ENCODE peak calls at places on chromosomes 12 and 14, in four cellular contexts. D is lower lobe of right lung, T is heart left ventricle, X is right lobe of liver. W is an unnamed sample.

GRCh38 chr12:70367268-70368141 is 1.4 kb downstream of the KCNMB4 start:
- DNase-seq in D (no peak), T (no peak), X (no peak), W (no peak)

GRCh38 chr12:4024701-4025419 is 151.7 kb upstream of the PARP11 start:
- DNase-seq in D (no peak), T (no peak), X (no peak), W (no peak)

GRCh38 chr12:68180792-68181744 is 21.5 kb upstream of the IFNG start:
- DNase-seq in D (no peak), T (no peak), X (no peak), W (no peak)

GRCh38 chr12:55707841-55708694 is at the start of gene ITGA7:
- DNase-seq in D (peak; percentile 80), T (peak; percentile 87), X (peak; percentile 78), W (no peak)

GRCh38 chr14:54535126-54535525 is 25.4 kb downstream of the CGRRF1 start:
- DNase-seq in D (no peak), T (no peak), X (no peak), W (no peak)

GRCh38 chr14:105629886-105630215 is 103.5 kb downstream of the TMEM121 start:
- DNase-seq in D (no peak), T (no peak), X (no peak), W (no peak)

GRCh38 chr12:65152012-65152411 is 17.4 kb upstream of the LEMD3 start:
- DNase-seq in D (no peak), T (no peak), X (no peak), W (no peak)

GRCh38 chr12:56591111-56591510 is 39.0 kb downstream of the BAZ2A start:
- DNase-seq in D (no peak), T (no peak), X (no peak), W (no peak)

GRCh38 chr12:69284131-69284530 is 44.8 kb downstream of the CPSF6 start:
- DNase-seq in D (peak; percentile 81), T (peak; percentile 74), X (peak; percentile 86), W (peak; percentile 67)

GRCh38 chr12:81077686-81078441 is at the start of gene ACSS3:
- DNase-seq in D (peak; percentile 78), T (peak; percentile 78), X (peak; percentile 55), W (peak; percentile 37)

GRCh38 chr12:121209221-121209620 is 708 bp upstream of the P2RX4 start:
- DNase-seq in D (no peak), T (no peak), X (no peak), W (no peak)

GRCh38 chr14:103290961-103291360 is 43.1 kb upstream of the EIF5 start:
- DNase-seq in D (no peak), T (no peak), X (no peak), W (no peak)

GRCh38 chr14:58812050-58812690 is 174.4 kb downstream of the DACT1 start:
- DNase-seq in D (no peak), T (no peak), X (no peak), W (no peak)

GRCh38 chr12:67916266-67916970 is 72.8 kb upstream of the IFNG-AS1 start:
- DNase-seq in D (no peak), T (no peak), X (no peak), W (no peak)

GRCh38 chr12:12822886-12823285 is 9.7 kb downstream of the DDX47 start:
- DNase-seq in D (no peak), T (no peak), X (no peak), W (no peak)

GRCh38 chr12:3142386-3142785 is 65.2 kb downstream of the TSPAN9 start:
- DNase-seq in D (no peak), T (no peak), X (no peak), W (no peak)

GRCh38 chr12:95115641-95116040 is 42.2 kb upstream of the NR2C1 start:
- DNase-seq in D (no peak), T (no peak), X (no peak), W (no peak)

GRCh38 chr12:85156569-85156968 is 120.4 kb downstream of the LRRIQ1 start:
- DNase-seq in D (no peak), T (no peak), X (no peak), W (no peak)

GRCh38 chr12:58007875-58008274 is 66.5 kb downstream of the ATP23 start:
- DNase-seq in D (no peak), T (no peak), X (no peak), W (no peak)

GRCh38 chr12:45670339-45671065 is 59.0 kb upstream of the ARID2 start:
- DNase-seq in D (no peak), T (no peak), X (no peak), W (no peak)

GRCh38 chr14:65927871-65928270 is 515.3 kb downstream of the FUT8 start:
- DNase-seq in D (no peak), T (no peak), X (peak; percentile 22), W (no peak)

GRCh38 chr12:98594050-98594853 is 766 bp downstream of the SLC25A3 start:
- DNase-seq in D (peak; percentile 64), T (peak; percentile 50), X (peak; percentile 48), W (peak; percentile 31)

GRCh38 chr14:19800282-19801117 is 3.1 kb upstream of the OR4N2 start:
- DNase-seq in D (no peak), T (no peak), X (no peak), W (peak; percentile 69)

GRCh38 chr12:5439333-5439732 is 7.4 kb downstream of the NTF3 start:
- DNase-seq in D (no peak), T (no peak), X (no peak), W (no peak)

GRCh38 chr14:69713127-69713800 is 53.7 kb upstream of the SRSF5 start:
- DNase-seq in D (no peak), T (no peak), X (no peak), W (peak; percentile 69)

GRCh38 chr14:22180045-22180444 is 409.0 kb downstream of the DAD1 start:
- DNase-seq in D (no peak), T (no peak), X (no peak), W (no peak)

GRCh38 chr12:7101047-7101693 is 7.8 kb downstream of the C1RL start:
- DNase-seq in D (no peak), T (no peak), X (no peak), W (no peak)

GRCh38 chr14:88791629-88792571 is 853 bp downstream of the EML5 start:
- DNase-seq in D (peak; percentile 54), T (no peak), X (peak; percentile 25), W (peak; percentile 71)

GRCh38 chr14:55731881-55732498 is 152.0 kb downstream of the KTN1 start:
- DNase-seq in D (no peak), T (peak; percentile 32), X (no peak), W (no peak)

GRCh38 chr14:99173086-99173485 is 98.9 kb downstream of the BCL11B start:
- DNase-seq in D (no peak), T (no peak), X (no peak), W (no peak)

GRCh38 chr12:6883683-6884082 is 10.6 kb upstream of the SPSB2 start:
- DNase-seq in D (no peak), T (no peak), X (no peak), W (no peak)

GRCh38 chr14:30195946-30196345 is 268.3 kb upstream of the PRKD1 start:
- DNase-seq in D (no peak), T (no peak), X (no peak), W (no peak)

GRCh38 chr14:25048170-25049126 is 1.5 kb downstream of the STXBP6 start:
- DNase-seq in D (no peak), T (peak; percentile 57), X (no peak), W (peak; percentile 81)

GRCh38 chr14:94077823-94078222 is 3.2 kb downstream of the DDX24 start:
- DNase-seq in D (no peak), T (no peak), X (no peak), W (no peak)

GRCh38 chr14:69487771-69488170 is 3.2 kb downstream of the PLEKHD1 start:
- DNase-seq in D (no peak), T (no peak), X (no peak), W (no peak)

DNA sequence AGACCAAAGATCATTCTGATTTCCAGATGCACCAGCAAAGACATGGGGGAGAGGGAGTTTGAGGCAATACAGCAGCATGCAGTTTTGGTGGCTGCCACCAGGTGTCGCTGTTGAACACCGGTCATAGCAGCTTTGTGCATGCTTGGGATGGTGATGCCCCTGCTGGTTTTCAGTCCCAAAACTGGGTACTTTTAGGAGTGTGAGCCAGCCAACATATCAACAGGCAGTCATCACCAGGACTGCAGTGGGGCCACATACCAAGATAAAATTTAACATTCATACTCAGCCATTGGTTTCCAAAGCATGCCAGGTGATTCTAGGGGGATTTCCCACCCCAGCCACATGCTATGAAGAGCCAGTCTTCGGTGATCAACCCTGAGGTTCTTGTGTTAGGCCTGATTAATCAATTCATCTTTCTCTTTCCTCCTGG is 64.2 kb downstream of the PHETA1 start:
- DNase-seq in D (no peak), T (no peak), X (no peak), W (no peak)
- TF ChIP-seq CTCF in D (peak; percentile 56), T (peak; percentile 53), X (peak; percentile 52), W (peak; percentile 32)

GRCh38 chr14:73777420-73777819 is 63.2 kb upstream of the PNMA1 start:
- DNase-seq in D (no peak), T (no peak), X (no peak), W (no peak)
- TF ChIP-seq CTCF in D (peak; percentile 19), T (no peak), X (no peak), W (no peak)

GRCh38 chr12:49887536-49888401 is 15.9 kb downstream of the FAIM2 start:
- DNase-seq in D (peak; percentile 30), T (no peak), X (no peak), W (no peak)

GRCh38 chr12:49890096-49890461 is 13.6 kb downstream of the FAIM2 start:
- DNase-seq in D (no peak), T (no peak), X (no peak), W (no peak)

GRCh38 chr12:49891012-49891411 is 12.7 kb downstream of the FAIM2 start:
- DNase-seq in D (no peak), T (no peak), X (no peak), W (no peak)

GRCh38 chr12:49888461-49889151 is 15.1 kb downstream of the FAIM2 start:
- DNase-seq in D (no peak), T (no peak), X (no peak), W (peak; percentile 36)

GRCh38 chr12:49889361-49890095 is 14.2 kb downstream of the FAIM2 start:
- DNase-seq in D (no peak), T (no peak), X (no peak), W (no peak)
- TF ChIP-seq CTCF in D (no peak), T (no peak), X (no peak), W (no peak)

GRCh38 chr14:39014460-39014859 is 88.6 kb downstream of the SEC23A start:
- DNase-seq in D (no peak), T (no peak), X (no peak), W (no peak)

GRCh38 chr14:39016733-39017095 is 86.3 kb downstream of the SEC23A start:
- DNase-seq in D (no peak), T (no peak), X (no peak), W (no peak)

GRCh38 chr14:39015964-39016577 is 87.0 kb downstream of the SEC23A start:
- DNase-seq in D (no peak), T (no peak), X (no peak), W (no peak)

GRCh38 chr14:39015360-39015961 is 87.6 kb downstream of the SEC23A start:
- DNase-seq in D (no peak), T (no peak), X (no peak), W (no peak)
- TF ChIP-seq CTCF in D (peak; percentile 80), T (peak; percentile 72), X (peak; percentile 84), W (peak; percentile 67)

GRCh38 chr12:132489602-132490239 is at the start of gene FBRSL1:
- DNase-seq in D (peak; percentile 94), T (peak; percentile 92), X (peak; percentile 95), W (peak; percentile 90)
- TF ChIP-seq CTCF in D (no peak), T (no peak), X (no peak), W (no peak)